ENCODE peak calls at places on chromosomes 1 and 21, in seven cellular contexts. C is cardiac septum; J is mesothelial cell of epicardium; O is activated T-cell treated with anti-CD3 and anti-CD28 coated beads for 48 hours; G is stimulated activated CD8-positive, alpha-beta memory T cell treated with anti-CD3 and anti-CD28 coated beads, Interleukin-15, amount 100 ng/mL, for 1 hour; K is retina; Q is left ventricle myocardium inferior. L is an unnamed sample.

GRCh38 chr1:36533897-36534296 is 51.2 kb upstream of the CSF3R start:
- DNase-seq in C (peak), J (no peak), O (no peak), G (no peak), K (no peak), Q (no peak), L (no peak)

GRCh38 chr21:28421716-28422480 is 570.8 kb downstream of the LTN1 start:
- DNase-seq in C (no peak), J (no peak), O (no peak), G (no peak), K (no peak), Q (no peak), L (no peak)

GRCh38 chr21:32030146-32030652 is 157.4 kb downstream of the HUNK start:
- DNase-seq in C (no peak), J (no peak), O (no peak), G (no peak), K (no peak), Q (no peak), L (no peak)

GRCh38 chr1:187264995-187265602 is 436.4 kb downstream of the PLA2G4A start:
- DNase-seq in C (no peak), J (no peak), O (no peak), G (no peak), K (peak), Q (no peak), L (no peak)

GRCh38 chr1:108609483-108610066 is 49.7 kb downstream of the EEIG2 start:
- DNase-seq in C (no peak), J (no peak), O (no peak), G (no peak), K (no peak), Q (no peak), L (no peak)

GRCh38 chr1:66598670-66599069 is 64.7 kb downstream of the SGIP1 start:
- DNase-seq in C (no peak), J (no peak), O (no peak), G (no peak), K (no peak), Q (no peak), L (no peak)

GRCh38 chr1:241776911-241777310 is 71.1 kb upstream of the EXO1 start:
- DNase-seq in C (no peak), J (no peak), O (no peak), G (no peak), K (no peak), Q (no peak), L (no peak)

GRCh38 chr1:221715321-221716169 is 26.3 kb downstream of the DUSP10 start:
- DNase-seq in C (no peak), J (no peak), O (no peak), G (no peak), K (no peak), Q (no peak), L (no peak)

GRCh38 chr1:175319112-175319911 is 126.7 kb upstream of the KIAA0040 start:
- DNase-seq in C (peak), J (peak), O (peak), G (peak), K (peak), Q (peak), L (peak)

GRCh38 chr1:145961425-145962156 is 2.8 kb downstream of the ANKRD34A start:
- DNase-seq in C (no peak), J (no peak), O (peak), G (no peak), K (peak), Q (peak), L (peak)

GRCh38 chr1:19086176-19086875 is 123.7 kb downstream of the UBR4 start:
- DNase-seq in C (no peak), J (no peak), O (no peak), G (no peak), K (no peak), Q (peak), L (no peak)

GRCh38 chr1:196535727-196536126 is 72.5 kb downstream of the KCNT2 start:
- DNase-seq in C (no peak), J (no peak), O (no peak), G (no peak), K (peak), Q (no peak), L (no peak)

GRCh38 chr1:22922640-22923039 is 50.0 kb downstream of the LACTBL1 start:
- DNase-seq in C (no peak), J (no peak), O (no peak), G (no peak), K (no peak), Q (no peak), L (no peak)

GRCh38 chr1:222754386-222755139 is 17.6 kb downstream of the FAM177B start:
- DNase-seq in C (no peak), J (no peak), O (no peak), G (no peak), K (no peak), Q (peak), L (no peak)

GRCh38 chr1:225767591-225768540 is 9.8 kb upstream of the SRP9 start:
- DNase-seq in C (peak), J (no peak), O (no peak), G (no peak), K (peak), Q (peak), L (no peak)

GRCh38 chr1:162908236-162908635 is 47.3 kb upstream of the CCDC190 start:
- DNase-seq in C (no peak), J (no peak), O (no peak), G (no peak), K (no peak), Q (no peak), L (no peak)

GRCh38 chr1:28830814-28831213 is 18.8 kb downstream of the OPRD1 start:
- DNase-seq in C (no peak), J (no peak), O (no peak), G (no peak), K (no peak), Q (no peak), L (no peak)

GRCh38 chr21:41766883-41767605 is at the start of gene RIPK4:
- DNase-seq in C (peak), J (peak), O (peak), G (peak), K (no peak), Q (no peak), L (peak)

GRCh38 chr1:226108935-226109828 is 46.7 kb downstream of the H3-3A start:
- DNase-seq in C (no peak), J (no peak), O (no peak), G (no peak), K (no peak), Q (peak), L (no peak)

GRCh38 chr1:47593001-47593568 is 155.2 kb downstream of the FOXD2 start:
- DNase-seq in C (no peak), J (no peak), O (no peak), G (no peak), K (peak), Q (no peak), L (no peak)

GRCh38 chr1:78286686-78287085 is 204.1 kb upstream of the PTGFR start:
- DNase-seq in C (no peak), J (no peak), O (no peak), G (no peak), K (no peak), Q (no peak), L (no peak)

GRCh38 chr1:213742992-213743391 is 244.8 kb upstream of the PROX1 start:
- DNase-seq in C (no peak), J (no peak), O (no peak), G (no peak), K (no peak), Q (no peak), L (no peak)

GRCh38 chr21:36321325-36322082 is 1.5 kb downstream of the MORC3 start:
- DNase-seq in C (no peak), J (no peak), O (no peak), G (no peak), K (peak), Q (no peak), L (no peak)

GRCh38 chr21:34077888-34078287 is 4.5 kb downstream of the MRPS6 start:
- DNase-seq in C (no peak), J (no peak), O (no peak), G (no peak), K (no peak), Q (no peak), L (no peak)

GRCh38 chr1:97192872-97193572 is 471.4 kb downstream of the PTBP2 start:
- DNase-seq in C (no peak), J (no peak), O (no peak), G (no peak), K (no peak), Q (no peak), L (no peak)

GRCh38 chr1:85343612-85344255 is 67.3 kb upstream of the BCL10 start:
- DNase-seq in C (no peak), J (no peak), O (no peak), G (no peak), K (no peak), Q (no peak), L (no peak)

GRCh38 chr1:236065509-236066005 is 667 bp upstream of the NID1 start:
- DNase-seq in C (no peak), J (no peak), O (no peak), G (no peak), K (no peak), Q (no peak), L (no peak)

GRCh38 chr1:160795951-160796383 is at the start of gene LY9:
- DNase-seq in C (no peak), J (no peak), O (peak), G (peak), K (no peak), Q (no peak), L (peak)

GRCh38 chr1:4117196-4117595 is 217.1 kb upstream of the C1orf174 start:
- DNase-seq in C (peak), J (no peak), O (no peak), G (no peak), K (no peak), Q (no peak), L (no peak)

GRCh38 chr1:33826711-33827110 is 37.2 kb upstream of the HMGB4 start:
- DNase-seq in C (no peak), J (no peak), O (no peak), G (no peak), K (no peak), Q (no peak), L (no peak)

GRCh38 chr1:200951016-200951415 is 56.3 kb downstream of the INAVA start:
- DNase-seq in C (peak), J (no peak), O (no peak), G (no peak), K (no peak), Q (no peak), L (no peak)

GRCh38 chr1:228276361-228276831 is 68.6 kb downstream of the OBSCN start:
- DNase-seq in C (peak), J (peak), O (no peak), G (no peak), K (peak), Q (peak), L (no peak)

GRCh38 chr1:36108314-36108713 is 16.7 kb downstream of the COL8A2 start:
- DNase-seq in C (no peak), J (no peak), O (no peak), G (no peak), K (no peak), Q (no peak), L (no peak)

GRCh38 chr1:105337427-105337826 is 1587.7 kb downstream of the AMY1C start:
- DNase-seq in C (no peak), J (no peak), O (no peak), G (no peak), K (peak), Q (no peak), L (no peak)

GRCh38 chr1:234875328-234875952 is 253.2 kb downstream of the TOMM20 start:
- DNase-seq in C (peak), J (no peak), O (no peak), G (no peak), K (no peak), Q (no peak), L (no peak)

GRCh38 chr1:211331011-211331709 is 4.5 kb downstream of the TRAF5 start:
- DNase-seq in C (no peak), J (no peak), O (no peak), G (no peak), K (no peak), Q (no peak), L (no peak)

GRCh38 chr1:17569200-17570139 is 30.0 kb downstream of the ARHGEF10L start:
- DNase-seq in C (peak), J (no peak), O (no peak), G (no peak), K (no peak), Q (peak), L (no peak)